ENCODE peak calls at places on chromosomes 16 and 17, in six cellular contexts. Z, W, R, O, B and F are unnamed samples.

GRCh38 chr17:44826123-44826790 is 3.8 kb downstream of the GJC1 start:
- DNase-seq in B (no peak), W (peak; percentile 67), R (no peak), Z (no peak), O (no peak), F (no peak)

GRCh38 chr16:69590590-69590989 is 24.8 kb downstream of the NFAT5 start:
- DNase-seq in R (no peak), W (no peak), Z (no peak), O (no peak), B (no peak), F (no peak)

GRCh38 chr17:75740631-75741077 is 19.4 kb downstream of the ITGB4 start:
- DNase-seq in R (no peak), W (no peak), B (no peak), Z (no peak), O (no peak), F (no peak)

GRCh38 chr17:74749262-74750038 is 1.0 kb downstream of the NHERF1 start:
- DNase-seq in Z (no peak), W (no peak), R (no peak), B (no peak), O (no peak), F (peak; percentile 52)

GRCh38 chr17:67440311-67441051 is 63.4 kb downstream of the PITPNC1 start:
- DNase-seq in B (no peak), W (peak; percentile 16), Z (no peak), R (no peak), O (no peak), F (no peak)

GRCh38 chr17:14304222-14304844 is 3.5 kb downstream of the HS3ST3B1 start:
- DNase-seq in O (no peak), R (no peak), Z (no peak), W (no peak), B (no peak), F (peak; percentile 70)

GRCh38 chr17:78818152-78818846 is 22.3 kb downstream of the USP36 start:
- DNase-seq in R (no peak), Z (no peak), W (no peak), B (no peak), O (no peak), F (no peak)

GRCh38 chr16:630815-631405 is at the start of gene WFIKKN1:
- DNase-seq in R (peak; percentile 10), W (no peak), O (no peak), Z (no peak), B (no peak), F (peak; percentile 73)